ENCODE peak calls at places on chromosomes 12 and 14, in nine cellular contexts. One of them, this sample, is unnamed.

GRCh38 chr12:109069307-109070231 is 17.2 kb downstream of the USP30 start:
- DNase-seq in A549: no peak
- DNase-seq in CD8-positive, alpha-beta T cell: no peak
- DNase-seq in GM20000: no peak
- DNase-seq in lower lobe of right lung: no peak
- DNase-seq in tibial artery: no peak
- DNase-seq in fibroblast of pulmonary artery: no peak
- DNase-seq in GM12878: no peak
- DNase-seq in lung: no peak
- DNase-seq in this sample: no peak

GRCh38 chr14:34650786-34651584 is 21.0 kb upstream of the SNX6 start:
- DNase-seq in A549: peak; percentile 85
- DNase-seq in CD8-positive, alpha-beta T cell: no peak
- DNase-seq in GM20000: no peak
- DNase-seq in lower lobe of right lung: no peak
- DNase-seq in tibial artery: no peak
- DNase-seq in fibroblast of pulmonary artery: peak; percentile 99
- DNase-seq in GM12878: no peak
- DNase-seq in lung: no peak
- DNase-seq in this sample: peak; percentile 20

GRCh38 chr14:103290494-103290893 is 43.5 kb upstream of the EIF5 start:
- DNase-seq in A549: no peak
- DNase-seq in CD8-positive, alpha-beta T cell: no peak
- DNase-seq in GM20000: no peak
- DNase-seq in lower lobe of right lung: no peak
- DNase-seq in tibial artery: no peak
- DNase-seq in fibroblast of pulmonary artery: no peak
- DNase-seq in GM12878: no peak
- DNase-seq in lung: no peak
- DNase-seq in this sample: no peak

GRCh38 chr12:81077686-81078441 is at the start of gene ACSS3:
- DNase-seq in A549: no peak
- DNase-seq in CD8-positive, alpha-beta T cell: no peak
- DNase-seq in GM20000: no peak
- DNase-seq in lower lobe of right lung: peak; percentile 78
- DNase-seq in tibial artery: peak; percentile 71
- DNase-seq in fibroblast of pulmonary artery: peak; percentile 34
- DNase-seq in GM12878: no peak
- DNase-seq in lung: peak; percentile 65
- DNase-seq in this sample: peak; percentile 5

GRCh38 chr12:69284131-69284530 is 44.8 kb downstream of the CPSF6 start:
- DNase-seq in A549: peak; percentile 38
- DNase-seq in CD8-positive, alpha-beta T cell: peak; percentile 36
- DNase-seq in GM20000: peak; percentile 15
- DNase-seq in lower lobe of right lung: peak; percentile 81
- DNase-seq in tibial artery: peak; percentile 76
- DNase-seq in fibroblast of pulmonary artery: peak; percentile 81
- DNase-seq in GM12878: no peak
- DNase-seq in lung: peak; percentile 74
- DNase-seq in this sample: peak; percentile 54

GRCh38 chr14:72781476-72782181 is 112.3 kb downstream of the DPF3 start:
- DNase-seq in A549: peak; percentile 24
- DNase-seq in CD8-positive, alpha-beta T cell: no peak
- DNase-seq in GM20000: no peak
- DNase-seq in lower lobe of right lung: no peak
- DNase-seq in tibial artery: no peak
- DNase-seq in fibroblast of pulmonary artery: peak; percentile 73
- DNase-seq in GM12878: no peak
- DNase-seq in lung: peak; percentile 6
- DNase-seq in this sample: no peak

GRCh38 chr12:7748774-7749296 is 1.7 kb upstream of the CLEC4C start:
- DNase-seq in A549: no peak
- DNase-seq in CD8-positive, alpha-beta T cell: no peak
- DNase-seq in GM20000: no peak
- DNase-seq in lower lobe of right lung: no peak
- DNase-seq in tibial artery: no peak
- DNase-seq in fibroblast of pulmonary artery: no peak
- DNase-seq in GM12878: no peak
- DNase-seq in lung: no peak
- DNase-seq in this sample: no peak

GRCh38 chr14:89397569-89397968 is 19.5 kb downstream of the FOXN3 start:
- DNase-seq in A549: no peak
- DNase-seq in CD8-positive, alpha-beta T cell: no peak
- DNase-seq in GM20000: no peak
- DNase-seq in lower lobe of right lung: no peak
- DNase-seq in tibial artery: no peak
- DNase-seq in fibroblast of pulmonary artery: no peak
- DNase-seq in GM12878: no peak
- DNase-seq in lung: no peak
- DNase-seq in this sample: no peak

GRCh38 chr14:92930737-92931602 is 8.0 kb downstream of the CHGA start:
- DNase-seq in A549: no peak
- DNase-seq in CD8-positive, alpha-beta T cell: no peak
- DNase-seq in GM20000: no peak
- DNase-seq in lower lobe of right lung: no peak
- DNase-seq in tibial artery: no peak
- DNase-seq in fibroblast of pulmonary artery: no peak
- DNase-seq in GM12878: no peak
- DNase-seq in lung: no peak
- DNase-seq in this sample: no peak

GRCh38 chr12:125140918-125141573 is 75.8 kb downstream of the AACS start:
- DNase-seq in A549: peak; percentile 68
- DNase-seq in CD8-positive, alpha-beta T cell: no peak
- DNase-seq in GM20000: no peak
- DNase-seq in lower lobe of right lung: no peak
- DNase-seq in tibial artery: no peak
- DNase-seq in fibroblast of pulmonary artery: peak; percentile 59
- DNase-seq in GM12878: no peak
- DNase-seq in lung: no peak
- DNase-seq in this sample: no peak

GRCh38 chr12:63353559-63353958 is 202.6 kb upstream of the AVPR1A start:
- DNase-seq in A549: no peak
- DNase-seq in CD8-positive, alpha-beta T cell: no peak
- DNase-seq in GM20000: no peak
- DNase-seq in lower lobe of right lung: no peak
- DNase-seq in tibial artery: no peak
- DNase-seq in fibroblast of pulmonary artery: peak; percentile 51
- DNase-seq in GM12878: no peak
- DNase-seq in lung: no peak
- DNase-seq in this sample: no peak

GRCh38 chr14:88023658-88024187 is 18.8 kb downstream of the GPR65 start:
- DNase-seq in A549: no peak
- DNase-seq in CD8-positive, alpha-beta T cell: no peak
- DNase-seq in GM20000: peak; percentile 13
- DNase-seq in lower lobe of right lung: no peak
- DNase-seq in tibial artery: no peak
- DNase-seq in fibroblast of pulmonary artery: no peak
- DNase-seq in GM12878: no peak
- DNase-seq in lung: no peak
- DNase-seq in this sample: no peak

GRCh38 chr12:87848248-87848868 is 180.8 kb downstream of the C12orf50 start:
- DNase-seq in A549: peak; percentile 21
- DNase-seq in CD8-positive, alpha-beta T cell: no peak
- DNase-seq in GM20000: peak; percentile 36
- DNase-seq in lower lobe of right lung: no peak
- DNase-seq in tibial artery: no peak
- DNase-seq in fibroblast of pulmonary artery: peak; percentile 89
- DNase-seq in GM12878: peak; percentile 12
- DNase-seq in lung: no peak
- DNase-seq in this sample: no peak

DNA sequence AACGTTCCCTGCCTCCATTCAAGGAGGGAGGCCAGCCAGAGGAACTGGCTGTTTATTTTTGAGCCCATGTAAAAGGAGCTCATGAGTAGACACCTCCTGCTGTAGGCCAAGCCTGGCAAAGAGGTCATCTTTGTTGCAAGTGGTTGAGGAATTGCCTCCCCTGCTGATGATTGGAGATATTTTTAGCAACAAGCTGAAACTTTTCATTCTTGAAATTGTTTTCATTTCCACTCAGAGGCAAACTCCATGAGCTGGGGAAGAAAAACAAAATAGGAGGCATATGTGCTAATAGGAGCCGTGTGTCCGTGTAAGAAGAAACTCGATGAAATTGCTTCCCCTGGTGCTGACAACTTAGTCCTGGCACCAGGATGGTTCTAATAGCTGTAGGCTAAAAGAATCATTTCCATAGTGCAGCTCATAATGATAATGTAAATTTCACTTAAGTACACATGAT is 440.1 kb upstream of the FAR2 start:
- DNase-seq in A549: no peak
- DNase-seq in CD8-positive, alpha-beta T cell: no peak
- DNase-seq in GM20000: no peak
- DNase-seq in lower lobe of right lung: no peak
- DNase-seq in tibial artery: peak; percentile 65
- DNase-seq in fibroblast of pulmonary artery: peak; percentile 37
- DNase-seq in GM12878: no peak
- DNase-seq in lung: no peak
- DNase-seq in this sample: no peak
- TF ChIP-seq CTCF in A549: no peak
- TF ChIP-seq CTCF in CD8-positive, alpha-beta T cell: no peak
- TF ChIP-seq CTCF in GM20000: no peak
- TF ChIP-seq CTCF in lower lobe of right lung: no peak
- TF ChIP-seq CTCF in tibial artery: no peak
- TF ChIP-seq CTCF in fibroblast of pulmonary artery: no peak
- TF ChIP-seq CTCF in GM12878: no peak
- TF ChIP-seq CTCF in lung: no peak
- TF ChIP-seq CTCF in this sample: no peak

GRCh38 chr14:104782086-104782822 is 13.3 kb downstream of the AKT1 start:
- DNase-seq in A549: no peak
- DNase-seq in CD8-positive, alpha-beta T cell: no peak
- DNase-seq in GM20000: no peak
- DNase-seq in lower lobe of right lung: no peak
- DNase-seq in tibial artery: no peak
- DNase-seq in fibroblast of pulmonary artery: no peak
- DNase-seq in GM12878: no peak
- DNase-seq in lung: no peak
- DNase-seq in this sample: no peak
- TF ChIP-seq CTCF in A549: no peak
- TF ChIP-seq CTCF in CD8-positive, alpha-beta T cell: no peak
- TF ChIP-seq CTCF in GM20000: no peak
- TF ChIP-seq CTCF in lower lobe of right lung: no peak
- TF ChIP-seq CTCF in tibial artery: no peak
- TF ChIP-seq CTCF in fibroblast of pulmonary artery: no peak
- TF ChIP-seq CTCF in GM12878: no peak
- TF ChIP-seq CTCF in lung: no peak
- TF ChIP-seq CTCF in this sample: no peak

GRCh38 chr12:56080556-56081138 is 682 bp downstream of the ERBB3 start:
- DNase-seq in A549: no peak
- DNase-seq in CD8-positive, alpha-beta T cell: peak; percentile 11
- DNase-seq in GM20000: no peak
- DNase-seq in lower lobe of right lung: peak; percentile 53
- DNase-seq in tibial artery: no peak
- DNase-seq in fibroblast of pulmonary artery: no peak
- DNase-seq in GM12878: no peak
- DNase-seq in lung: peak; percentile 41
- DNase-seq in this sample: no peak
- TF ChIP-seq CTCF in A549: no peak
- TF ChIP-seq CTCF in CD8-positive, alpha-beta T cell: no peak
- TF ChIP-seq CTCF in GM20000: no peak
- TF ChIP-seq CTCF in lower lobe of right lung: no peak
- TF ChIP-seq CTCF in tibial artery: no peak
- TF ChIP-seq CTCF in fibroblast of pulmonary artery: no peak
- TF ChIP-seq CTCF in GM12878: no peak
- TF ChIP-seq CTCF in lung: no peak
- TF ChIP-seq CTCF in this sample: no peak

GRCh38 chr12:57085999-57086950 is 2.6 kb upstream of the NAB2 start:
- DNase-seq in A549: peak; percentile 74
- DNase-seq in CD8-positive, alpha-beta T cell: peak; percentile 49
- DNase-seq in GM20000: peak; percentile 40
- DNase-seq in lower lobe of right lung: peak; percentile 76
- DNase-seq in tibial artery: peak; percentile 86
- DNase-seq in fibroblast of pulmonary artery: peak; percentile 85
- DNase-seq in GM12878: no peak
- DNase-seq in lung: no peak
- DNase-seq in this sample: no peak
- TF ChIP-seq CTCF in A549: peak; percentile 58
- TF ChIP-seq CTCF in CD8-positive, alpha-beta T cell: peak; percentile 19
- TF ChIP-seq CTCF in GM20000: peak; percentile 49
- TF ChIP-seq CTCF in lower lobe of right lung: peak; percentile 48
- TF ChIP-seq CTCF in tibial artery: peak; percentile 12
- TF ChIP-seq CTCF in fibroblast of pulmonary artery: peak; percentile 35
- TF ChIP-seq CTCF in GM12878: peak; percentile 45
- TF ChIP-seq CTCF in lung: peak; percentile 17
- TF ChIP-seq CTCF in this sample: no peak

GRCh38 chr14:52268191-52269061 is 928 bp downstream of the PTGDR start:
- DNase-seq in A549: no peak
- DNase-seq in CD8-positive, alpha-beta T cell: no peak
- DNase-seq in GM20000: no peak
- DNase-seq in lower lobe of right lung: no peak
- DNase-seq in tibial artery: peak; percentile 62
- DNase-seq in fibroblast of pulmonary artery: peak; percentile 17
- DNase-seq in GM12878: no peak
- DNase-seq in lung: no peak
- DNase-seq in this sample: no peak

GRCh38 chr14:52269100-52269499 is 1.6 kb downstream of the PTGDR start:
- DNase-seq in A549: no peak
- DNase-seq in CD8-positive, alpha-beta T cell: no peak
- DNase-seq in GM20000: no peak
- DNase-seq in lower lobe of right lung: no peak
- DNase-seq in tibial artery: no peak
- DNase-seq in fibroblast of pulmonary artery: no peak
- DNase-seq in GM12878: no peak
- DNase-seq in lung: no peak
- DNase-seq in this sample: no peak

GRCh38 chr14:52275372-52275771 is 7.9 kb downstream of the PTGDR start:
- DNase-seq in A549: no peak
- DNase-seq in CD8-positive, alpha-beta T cell: no peak
- DNase-seq in GM20000: no peak
- DNase-seq in lower lobe of right lung: no peak
- DNase-seq in tibial artery: no peak
- DNase-seq in fibroblast of pulmonary artery: no peak
- DNase-seq in GM12878: no peak
- DNase-seq in lung: no peak
- DNase-seq in this sample: no peak

GRCh38 chr14:52271538-52271937 is 4.0 kb downstream of the PTGDR start:
- DNase-seq in A549: no peak
- DNase-seq in CD8-positive, alpha-beta T cell: no peak
- DNase-seq in GM20000: no peak
- DNase-seq in lower lobe of right lung: no peak
- DNase-seq in tibial artery: no peak
- DNase-seq in fibroblast of pulmonary artery: no peak
- DNase-seq in GM12878: no peak
- DNase-seq in lung: no peak
- DNase-seq in this sample: no peak

DNA sequence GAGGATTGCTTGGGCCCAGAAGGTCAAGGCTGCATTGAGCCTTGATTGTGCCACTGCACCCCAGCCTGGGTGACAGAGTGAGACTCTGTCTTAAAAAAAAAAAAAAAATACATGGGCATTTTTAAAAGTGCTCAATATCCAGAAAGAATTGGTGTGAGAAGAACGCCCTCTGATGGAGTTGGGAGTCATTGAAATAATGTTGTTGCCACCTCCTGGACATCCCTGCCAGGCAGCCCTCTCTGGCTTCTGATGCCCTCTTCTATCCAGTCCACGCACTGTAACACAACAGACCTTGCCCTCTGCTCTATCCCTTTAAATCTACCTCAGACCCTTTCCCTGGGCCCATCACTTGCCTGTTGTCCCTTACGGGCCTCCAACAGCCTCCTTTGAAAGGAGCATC is 4.9 kb downstream of the PTGDR start:
- DNase-seq in A549: peak; percentile 26
- DNase-seq in CD8-positive, alpha-beta T cell: no peak
- DNase-seq in GM20000: peak; percentile 53
- DNase-seq in lower lobe of right lung: no peak
- DNase-seq in tibial artery: no peak
- DNase-seq in fibroblast of pulmonary artery: peak; percentile 53
- DNase-seq in GM12878: no peak
- DNase-seq in lung: no peak
- DNase-seq in this sample: no peak
- TF ChIP-seq CTCF in A549: peak; percentile 35
- TF ChIP-seq CTCF in CD8-positive, alpha-beta T cell: peak; percentile 49
- TF ChIP-seq CTCF in GM20000: no peak
- TF ChIP-seq CTCF in lower lobe of right lung: no peak
- TF ChIP-seq CTCF in tibial artery: no peak
- TF ChIP-seq CTCF in fibroblast of pulmonary artery: peak; percentile 44
- TF ChIP-seq CTCF in GM12878: peak; percentile 35
- TF ChIP-seq CTCF in lung: no peak
- TF ChIP-seq CTCF in this sample: no peak